ENCODE peak calls at places on chromosomes 16 and 17, in four cellular contexts. One of them, this sample, is unnamed.

GRCh38 chr17:32493581-32494513 is 7.1 kb downstream of the CDK5R1 start:
- DNase-seq in pulmonary artery endothelial cell: no peak
- DNase-seq in HEK293T: no peak
- DNase-seq in kidney glomerular epithelial cell: no peak
- DNase-seq in this sample: no peak

GRCh38 chr17:10879110-10879509 is 41.2 kb upstream of the PIRT start:
- DNase-seq in pulmonary artery endothelial cell: no peak
- DNase-seq in HEK293T: peak; percentile 8
- DNase-seq in kidney glomerular epithelial cell: no peak
- DNase-seq in this sample: peak; percentile 68

GRCh38 chr17:77602062-77602746 is 356.3 kb upstream of the TNRC6C start:
- DNase-seq in pulmonary artery endothelial cell: no peak
- DNase-seq in HEK293T: no peak
- DNase-seq in kidney glomerular epithelial cell: no peak
- DNase-seq in this sample: no peak

GRCh38 chr16:19184823-19185509 is 16.9 kb downstream of the SYT17 start:
- DNase-seq in pulmonary artery endothelial cell: no peak
- DNase-seq in HEK293T: no peak
- DNase-seq in kidney glomerular epithelial cell: no peak
- DNase-seq in this sample: no peak

GRCh38 chr16:56269824-56270684 is 78.8 kb downstream of the GNAO1 start:
- DNase-seq in pulmonary artery endothelial cell: no peak
- DNase-seq in HEK293T: no peak
- DNase-seq in kidney glomerular epithelial cell: peak; percentile 34
- DNase-seq in this sample: no peak

GRCh38 chr16:56898847-56899246 is 33.1 kb upstream of the HERPUD1 start:
- DNase-seq in pulmonary artery endothelial cell: no peak
- DNase-seq in HEK293T: no peak
- DNase-seq in kidney glomerular epithelial cell: no peak
- DNase-seq in this sample: no peak

GRCh38 chr16:82037251-82037650 is 2.2 kb downstream of the HSD17B2 start:
- DNase-seq in pulmonary artery endothelial cell: no peak
- DNase-seq in HEK293T: no peak
- DNase-seq in kidney glomerular epithelial cell: no peak
- DNase-seq in this sample: no peak

GRCh38 chr16:81500833-81501521 is 56.4 kb downstream of the CMIP start:
- DNase-seq in pulmonary artery endothelial cell: no peak
- DNase-seq in HEK293T: no peak
- DNase-seq in kidney glomerular epithelial cell: no peak
- DNase-seq in this sample: no peak

GRCh38 chr17:82378741-82379021 is 7.1 kb downstream of the UTS2R start:
- DNase-seq in pulmonary artery endothelial cell: no peak
- DNase-seq in HEK293T: no peak
- DNase-seq in kidney glomerular epithelial cell: no peak
- DNase-seq in this sample: no peak

GRCh38 chr16:2716101-2716885 is 3.7 kb downstream of the PRSS27 start:
- DNase-seq in pulmonary artery endothelial cell: no peak
- DNase-seq in HEK293T: no peak
- DNase-seq in kidney glomerular epithelial cell: no peak
- DNase-seq in this sample: no peak

GRCh38 chr16:77406680-77407079 is 28.2 kb downstream of the ADAMTS18 start:
- DNase-seq in pulmonary artery endothelial cell: no peak
- DNase-seq in HEK293T: no peak
- DNase-seq in kidney glomerular epithelial cell: no peak
- DNase-seq in this sample: peak; percentile 44

GRCh38 chr16:66084306-66084705 is 282.2 kb upstream of the CDH5 start:
- DNase-seq in pulmonary artery endothelial cell: no peak
- DNase-seq in HEK293T: no peak
- DNase-seq in kidney glomerular epithelial cell: no peak
- DNase-seq in this sample: no peak

GRCh38 chr17:62064029-62064790 is 868 bp downstream of the MED13 start:
- DNase-seq in pulmonary artery endothelial cell: peak; percentile 10
- DNase-seq in HEK293T: no peak
- DNase-seq in kidney glomerular epithelial cell: no peak
- DNase-seq in this sample: peak; percentile 28

GRCh38 chr17:68053237-68054030 is 17.9 kb downstream of the KPNA2 start:
- DNase-seq in pulmonary artery endothelial cell: peak; percentile 96
- DNase-seq in HEK293T: no peak
- DNase-seq in kidney glomerular epithelial cell: no peak
- DNase-seq in this sample: no peak

GRCh38 chr17:4908301-4908700 is 5.4 kb upstream of the CHRNE start:
- DNase-seq in pulmonary artery endothelial cell: no peak
- DNase-seq in HEK293T: no peak
- DNase-seq in kidney glomerular epithelial cell: no peak
- DNase-seq in this sample: peak; percentile 66

GRCh38 chr17:80854220-80854619 is 137.4 kb upstream of the CHMP6 start:
- DNase-seq in pulmonary artery endothelial cell: no peak
- DNase-seq in HEK293T: no peak
- DNase-seq in kidney glomerular epithelial cell: no peak
- DNase-seq in this sample: no peak

GRCh38 chr17:75844530-75845057 is 390 bp upstream of the UNC13D start:
- DNase-seq in pulmonary artery endothelial cell: no peak
- DNase-seq in HEK293T: no peak
- DNase-seq in kidney glomerular epithelial cell: peak; percentile 15
- DNase-seq in this sample: no peak

GRCh38 chr17:1561420-1562177 is 993 bp downstream of the PITPNA start:
- DNase-seq in pulmonary artery endothelial cell: no peak
- DNase-seq in HEK293T: peak; percentile 64
- DNase-seq in kidney glomerular epithelial cell: no peak
- DNase-seq in this sample: no peak

GRCh38 chr17:77096570-77097214 is 44.1 kb upstream of the SEC14L1 start:
- DNase-seq in pulmonary artery endothelial cell: no peak
- DNase-seq in HEK293T: peak; percentile 35
- DNase-seq in kidney glomerular epithelial cell: no peak
- DNase-seq in this sample: peak; percentile 83

GRCh38 chr17:63840591-63841349 is 1.7 kb downstream of the SMARCD2 start:
- DNase-seq in pulmonary artery endothelial cell: no peak
- DNase-seq in HEK293T: no peak
- DNase-seq in kidney glomerular epithelial cell: no peak
- DNase-seq in this sample: peak; percentile 83